ENCODE peak calls at places on chromosomes 4 and X, in ten cellular contexts. One of them, this sample, is unnamed.

GRCh38 chrX:134948333-134949241 is 42.2 kb upstream of the SMIM10 start:
- DNase-seq in BJ: no peak
- DNase-seq in suprapubic skin: no peak
- DNase-seq in endodermal cell: no peak
- DNase-seq in SHP77: no peak
- DNase-seq in pancreas: no peak
- DNase-seq in stimulated activated CD8-positive, alpha-beta memory T cell treated with anti-CD3 and anti-CD28 coated beads, Interleukin-7, amount 100 ng/mL, for 4 hours: no peak
- DNase-seq in uterus: no peak
- DNase-seq in adipocyte: peak; percentile 14
- DNase-seq in stimulated activated CD4-positive, alpha-beta T cell treated with anti-CD3 and anti-CD28 coated beads, Interleukin-15, amount 100 ng/mL, for 1 hour: no peak
- DNase-seq in this sample: peak; percentile 8

GRCh38 chr4:54050214-54050904 is 14.0 kb downstream of the CHIC2 start:
- DNase-seq in BJ: no peak
- DNase-seq in suprapubic skin: no peak
- DNase-seq in endodermal cell: no peak
- DNase-seq in SHP77: no peak
- DNase-seq in pancreas: no peak
- DNase-seq in stimulated activated CD8-positive, alpha-beta memory T cell treated with anti-CD3 and anti-CD28 coated beads, Interleukin-7, amount 100 ng/mL, for 4 hours: no peak
- DNase-seq in uterus: no peak
- DNase-seq in adipocyte: no peak
- DNase-seq in stimulated activated CD4-positive, alpha-beta T cell treated with anti-CD3 and anti-CD28 coated beads, Interleukin-15, amount 100 ng/mL, for 1 hour: no peak
- DNase-seq in this sample: no peak

GRCh38 chr4:84697615-84698201 is 114.8 kb downstream of the CDS1 start:
- DNase-seq in BJ: peak; percentile 9
- DNase-seq in suprapubic skin: no peak
- DNase-seq in endodermal cell: no peak
- DNase-seq in SHP77: no peak
- DNase-seq in pancreas: no peak
- DNase-seq in stimulated activated CD8-positive, alpha-beta memory T cell treated with anti-CD3 and anti-CD28 coated beads, Interleukin-7, amount 100 ng/mL, for 4 hours: no peak
- DNase-seq in uterus: no peak
- DNase-seq in adipocyte: peak; percentile 34
- DNase-seq in stimulated activated CD4-positive, alpha-beta T cell treated with anti-CD3 and anti-CD28 coated beads, Interleukin-15, amount 100 ng/mL, for 1 hour: no peak
- DNase-seq in this sample: no peak

GRCh38 chrX:20421275-20421674 is 154.6 kb upstream of the RPS6KA3 start:
- DNase-seq in BJ: no peak
- DNase-seq in suprapubic skin: no peak
- DNase-seq in endodermal cell: no peak
- DNase-seq in SHP77: no peak
- DNase-seq in pancreas: no peak
- DNase-seq in stimulated activated CD8-positive, alpha-beta memory T cell treated with anti-CD3 and anti-CD28 coated beads, Interleukin-7, amount 100 ng/mL, for 4 hours: no peak
- DNase-seq in uterus: no peak
- DNase-seq in adipocyte: no peak
- DNase-seq in stimulated activated CD4-positive, alpha-beta T cell treated with anti-CD3 and anti-CD28 coated beads, Interleukin-15, amount 100 ng/mL, for 1 hour: no peak
- DNase-seq in this sample: no peak

GRCh38 chrX:45267007-45267406 is 66.3 kb upstream of the DIPK2B start:
- DNase-seq in BJ: no peak
- DNase-seq in suprapubic skin: no peak
- DNase-seq in endodermal cell: no peak
- DNase-seq in SHP77: no peak
- DNase-seq in pancreas: no peak
- DNase-seq in stimulated activated CD8-positive, alpha-beta memory T cell treated with anti-CD3 and anti-CD28 coated beads, Interleukin-7, amount 100 ng/mL, for 4 hours: no peak
- DNase-seq in uterus: no peak
- DNase-seq in adipocyte: no peak
- DNase-seq in stimulated activated CD4-positive, alpha-beta T cell treated with anti-CD3 and anti-CD28 coated beads, Interleukin-15, amount 100 ng/mL, for 1 hour: no peak
- DNase-seq in this sample: no peak

GRCh38 chrX:11787564-11787963 is 29.5 kb downstream of the MSL3 start:
- DNase-seq in BJ: no peak
- DNase-seq in suprapubic skin: peak; percentile 65
- DNase-seq in endodermal cell: peak; percentile 95
- DNase-seq in SHP77: no peak
- DNase-seq in pancreas: peak; percentile 46
- DNase-seq in stimulated activated CD8-positive, alpha-beta memory T cell treated with anti-CD3 and anti-CD28 coated beads, Interleukin-7, amount 100 ng/mL, for 4 hours: peak; percentile 49
- DNase-seq in uterus: peak; percentile 67
- DNase-seq in adipocyte: peak; percentile 65
- DNase-seq in stimulated activated CD4-positive, alpha-beta T cell treated with anti-CD3 and anti-CD28 coated beads, Interleukin-15, amount 100 ng/mL, for 1 hour: peak; percentile 49
- DNase-seq in this sample: peak; percentile 73

GRCh38 chrX:2767631-2768455 is 16.0 kb downstream of the XG start:
- DNase-seq in BJ: no peak
- DNase-seq in suprapubic skin: peak; percentile 89
- DNase-seq in endodermal cell: peak; percentile 74
- DNase-seq in SHP77: no peak
- DNase-seq in pancreas: no peak
- DNase-seq in stimulated activated CD8-positive, alpha-beta memory T cell treated with anti-CD3 and anti-CD28 coated beads, Interleukin-7, amount 100 ng/mL, for 4 hours: no peak
- DNase-seq in uterus: peak; percentile 36
- DNase-seq in adipocyte: peak; percentile 50
- DNase-seq in stimulated activated CD4-positive, alpha-beta T cell treated with anti-CD3 and anti-CD28 coated beads, Interleukin-15, amount 100 ng/mL, for 1 hour: no peak
- DNase-seq in this sample: peak; percentile 63

GRCh38 chr4:48033825-48034413 is 17.3 kb downstream of the NIPAL1 start:
- DNase-seq in BJ: no peak
- DNase-seq in suprapubic skin: no peak
- DNase-seq in endodermal cell: peak; percentile 82
- DNase-seq in SHP77: no peak
- DNase-seq in pancreas: peak; percentile 32
- DNase-seq in stimulated activated CD8-positive, alpha-beta memory T cell treated with anti-CD3 and anti-CD28 coated beads, Interleukin-7, amount 100 ng/mL, for 4 hours: peak; percentile 38
- DNase-seq in uterus: no peak
- DNase-seq in adipocyte: peak; percentile 44
- DNase-seq in stimulated activated CD4-positive, alpha-beta T cell treated with anti-CD3 and anti-CD28 coated beads, Interleukin-15, amount 100 ng/mL, for 1 hour: peak; percentile 33
- DNase-seq in this sample: no peak

GRCh38 chr4:8727131-8727530 is 134.6 kb downstream of the CPZ start:
- DNase-seq in BJ: no peak
- DNase-seq in suprapubic skin: peak; percentile 37
- DNase-seq in endodermal cell: peak; percentile 33
- DNase-seq in SHP77: no peak
- DNase-seq in pancreas: peak; percentile 0
- DNase-seq in stimulated activated CD8-positive, alpha-beta memory T cell treated with anti-CD3 and anti-CD28 coated beads, Interleukin-7, amount 100 ng/mL, for 4 hours: no peak
- DNase-seq in uterus: peak; percentile 3
- DNase-seq in adipocyte: no peak
- DNase-seq in stimulated activated CD4-positive, alpha-beta T cell treated with anti-CD3 and anti-CD28 coated beads, Interleukin-15, amount 100 ng/mL, for 1 hour: no peak
- DNase-seq in this sample: peak; percentile 38

GRCh38 chr4:139734875-139735380 is 69.3 kb downstream of the MGST2 start:
- DNase-seq in BJ: peak; percentile 16
- DNase-seq in suprapubic skin: peak; percentile 89
- DNase-seq in endodermal cell: peak; percentile 95
- DNase-seq in SHP77: peak; percentile 82
- DNase-seq in pancreas: peak; percentile 90
- DNase-seq in stimulated activated CD8-positive, alpha-beta memory T cell treated with anti-CD3 and anti-CD28 coated beads, Interleukin-7, amount 100 ng/mL, for 4 hours: peak; percentile 45
- DNase-seq in uterus: peak; percentile 91
- DNase-seq in adipocyte: peak; percentile 94
- DNase-seq in stimulated activated CD4-positive, alpha-beta T cell treated with anti-CD3 and anti-CD28 coated beads, Interleukin-15, amount 100 ng/mL, for 1 hour: peak; percentile 50
- DNase-seq in this sample: peak; percentile 51

GRCh38 chrX:39755152-39756032 is 342.4 kb downstream of the BCOR start:
- DNase-seq in BJ: peak; percentile 74
- DNase-seq in suprapubic skin: peak; percentile 88
- DNase-seq in endodermal cell: peak; percentile 78
- DNase-seq in SHP77: peak; percentile 76
- DNase-seq in pancreas: peak; percentile 74
- DNase-seq in stimulated activated CD8-positive, alpha-beta memory T cell treated with anti-CD3 and anti-CD28 coated beads, Interleukin-7, amount 100 ng/mL, for 4 hours: no peak
- DNase-seq in uterus: peak; percentile 91
- DNase-seq in adipocyte: peak; percentile 93
- DNase-seq in stimulated activated CD4-positive, alpha-beta T cell treated with anti-CD3 and anti-CD28 coated beads, Interleukin-15, amount 100 ng/mL, for 1 hour: no peak
- DNase-seq in this sample: peak; percentile 95

GRCh38 chr4:140811429-140811828 is 55.2 kb upstream of the TBC1D9 start:
- DNase-seq in BJ: no peak
- DNase-seq in suprapubic skin: no peak
- DNase-seq in endodermal cell: no peak
- DNase-seq in SHP77: no peak
- DNase-seq in pancreas: no peak
- DNase-seq in stimulated activated CD8-positive, alpha-beta memory T cell treated with anti-CD3 and anti-CD28 coated beads, Interleukin-7, amount 100 ng/mL, for 4 hours: no peak
- DNase-seq in uterus: no peak
- DNase-seq in adipocyte: no peak
- DNase-seq in stimulated activated CD4-positive, alpha-beta T cell treated with anti-CD3 and anti-CD28 coated beads, Interleukin-15, amount 100 ng/mL, for 1 hour: no peak
- DNase-seq in this sample: no peak

GRCh38 chr4:119735136-119735770 is 106.6 kb upstream of the PDE5A start:
- DNase-seq in BJ: peak; percentile 95
- DNase-seq in suprapubic skin: no peak
- DNase-seq in endodermal cell: no peak
- DNase-seq in SHP77: no peak
- DNase-seq in pancreas: no peak
- DNase-seq in stimulated activated CD8-positive, alpha-beta memory T cell treated with anti-CD3 and anti-CD28 coated beads, Interleukin-7, amount 100 ng/mL, for 4 hours: no peak
- DNase-seq in uterus: no peak
- DNase-seq in adipocyte: peak; percentile 87
- DNase-seq in stimulated activated CD4-positive, alpha-beta T cell treated with anti-CD3 and anti-CD28 coated beads, Interleukin-15, amount 100 ng/mL, for 1 hour: no peak
- DNase-seq in this sample: no peak

GRCh38 chrX:133935096-133935495 is 50.3 kb downstream of the GPC3 start:
- DNase-seq in BJ: no peak
- DNase-seq in suprapubic skin: no peak
- DNase-seq in endodermal cell: no peak
- DNase-seq in SHP77: no peak
- DNase-seq in pancreas: no peak
- DNase-seq in stimulated activated CD8-positive, alpha-beta memory T cell treated with anti-CD3 and anti-CD28 coated beads, Interleukin-7, amount 100 ng/mL, for 4 hours: no peak
- DNase-seq in uterus: no peak
- DNase-seq in adipocyte: no peak
- DNase-seq in stimulated activated CD4-positive, alpha-beta T cell treated with anti-CD3 and anti-CD28 coated beads, Interleukin-15, amount 100 ng/mL, for 1 hour: no peak
- DNase-seq in this sample: no peak

GRCh38 chr4:95409127-95409526 is 139.6 kb downstream of the UNC5C start:
- DNase-seq in BJ: no peak
- DNase-seq in suprapubic skin: no peak
- DNase-seq in endodermal cell: no peak
- DNase-seq in SHP77: no peak
- DNase-seq in pancreas: no peak
- DNase-seq in stimulated activated CD8-positive, alpha-beta memory T cell treated with anti-CD3 and anti-CD28 coated beads, Interleukin-7, amount 100 ng/mL, for 4 hours: no peak
- DNase-seq in uterus: no peak
- DNase-seq in adipocyte: no peak
- DNase-seq in stimulated activated CD4-positive, alpha-beta T cell treated with anti-CD3 and anti-CD28 coated beads, Interleukin-15, amount 100 ng/mL, for 1 hour: no peak
- DNase-seq in this sample: no peak

GRCh38 chr4:38489924-38490639 is 173.9 kb upstream of the KLF3 start:
- DNase-seq in BJ: no peak
- DNase-seq in suprapubic skin: no peak
- DNase-seq in endodermal cell: peak; percentile 46
- DNase-seq in SHP77: no peak
- DNase-seq in pancreas: no peak
- DNase-seq in stimulated activated CD8-positive, alpha-beta memory T cell treated with anti-CD3 and anti-CD28 coated beads, Interleukin-7, amount 100 ng/mL, for 4 hours: no peak
- DNase-seq in uterus: no peak
- DNase-seq in adipocyte: peak; percentile 4
- DNase-seq in stimulated activated CD4-positive, alpha-beta T cell treated with anti-CD3 and anti-CD28 coated beads, Interleukin-15, amount 100 ng/mL, for 1 hour: no peak
- DNase-seq in this sample: no peak

GRCh38 chrX:155767101-155767878 is 113.9 kb upstream of the VAMP7 start:
- DNase-seq in BJ: peak; percentile 41
- DNase-seq in suprapubic skin: peak; percentile 61
- DNase-seq in endodermal cell: peak; percentile 83
- DNase-seq in SHP77: peak; percentile 11
- DNase-seq in pancreas: no peak
- DNase-seq in stimulated activated CD8-positive, alpha-beta memory T cell treated with anti-CD3 and anti-CD28 coated beads, Interleukin-7, amount 100 ng/mL, for 4 hours: peak; percentile 1
- DNase-seq in uterus: peak; percentile 59
- DNase-seq in adipocyte: peak; percentile 86
- DNase-seq in stimulated activated CD4-positive, alpha-beta T cell treated with anti-CD3 and anti-CD28 coated beads, Interleukin-15, amount 100 ng/mL, for 1 hour: peak; percentile 3
- DNase-seq in this sample: no peak